ENCODE peak calls at places on chromosomes 4 and X, in nine cellular contexts. Y, F, I, J, U, B, K, N and G are unnamed samples.

GRCh38 chrX:55135171-55135570 is 46.4 kb downstream of the PAGE2 start:
- DNase-seq in I (peak), Y (no peak), N (peak), F (peak), J (no peak), K (peak), B (peak), U (peak), G (no peak)

GRCh38 chr4:184424993-184425758 is 49.2 kb downstream of the IRF2 start:
- DNase-seq in N (no peak), B (no peak), F (peak), K (no peak), I (no peak), U (no peak), J (no peak), Y (no peak), G (no peak)

GRCh38 chr4:108881190-108881589 is 118.3 kb upstream of the ETNPPL start:
- DNase-seq in N (no peak), I (peak), B (no peak), J (no peak), Y (no peak), U (no peak), K (no peak), F (no peak), G (no peak)

GRCh38 chrX:134026732-134027311 is 41.4 kb upstream of the GPC3 start:
- DNase-seq in N (peak), F (no peak), B (peak), U (peak), Y (peak), K (no peak), J (no peak), I (peak), G (no peak)

GRCh38 chr4:74097161-74097560 is 1.8 kb downstream of the CXCL2 start:
- DNase-seq in K (no peak), I (no peak), Y (no peak), B (no peak), U (no peak), J (no peak), N (no peak), F (no peak), G (no peak)

GRCh38 chr4:99361268-99361922 is 8.8 kb upstream of the ADH1C start:
- DNase-seq in K (no peak), U (no peak), Y (no peak), B (no peak), F (no peak), N (no peak), J (no peak), I (no peak), G (no peak)

GRCh38 chrX:8084023-8084422 is 87.0 kb downstream of the VCX2 start:
- DNase-seq in B (no peak), Y (no peak), K (no peak), U (no peak), F (no peak), I (peak), J (no peak), N (no peak), G (no peak)

GRCh38 chrX:83508006-83508405 is at the start of gene POU3F4:
- DNase-seq in N (no peak), J (no peak), B (no peak), I (no peak), Y (peak), F (no peak), K (peak), U (no peak), G (no peak)

GRCh38 chrX:120790118-120790517 is 85.5 kb downstream of the CT47B1 start:
- DNase-seq in F (no peak), Y (no peak), B (peak), I (peak), J (peak), U (no peak), N (peak), K (no peak), G (peak)

GRCh38 chr4:112516401-112517066 is 554 bp upstream of the NEUROG2 start:
- DNase-seq in F (peak), I (no peak), Y (peak), U (peak), J (no peak), K (no peak), B (no peak), N (peak), G (no peak)

GRCh38 chrX:78769933-78770332 is 22.4 kb downstream of the LPAR4 start:
- DNase-seq in I (no peak), U (no peak), Y (no peak), F (no peak), B (no peak), J (no peak), K (no peak), N (no peak), G (no peak)

GRCh38 chr4:168604496-168605373 is 107.9 kb downstream of the PALLD start:
- DNase-seq in N (peak), K (no peak), B (no peak), U (no peak), F (no peak), I (peak), J (no peak), Y (no peak), G (no peak)

GRCh38 chrX:139877710-139878414 is 55.0 kb downstream of the ATP11C start:
- DNase-seq in I (peak), F (no peak), N (no peak), Y (no peak), B (no peak), J (no peak), U (no peak), K (no peak), G (no peak)

GRCh38 chr4:87589531-87589930 is 18.8 kb upstream of the DSPP start:
- DNase-seq in B (no peak), I (peak), F (no peak), N (no peak), J (no peak), U (no peak), Y (no peak), K (no peak), G (no peak)

GRCh38 chr4:159926871-159927270 is 824.0 kb downstream of the RAPGEF2 start:
- DNase-seq in B (no peak), K (no peak), Y (no peak), F (no peak), I (no peak), J (no peak), N (no peak), U (no peak), G (no peak)

GRCh38 chr4:112448211-112448745 is 67.7 kb downstream of the NEUROG2 start:
- DNase-seq in F (no peak), I (peak), B (no peak), U (no peak), Y (no peak), K (no peak), J (no peak), N (peak), G (no peak)

GRCh38 chrX:120452131-120452530 is 17.0 kb downstream of the LAMP2 start:
- DNase-seq in I (peak), J (peak), K (no peak), B (no peak), Y (no peak), N (peak), F (no peak), U (no peak), G (peak)

GRCh38 chr4:158710814-158711213 is 12.4 kb downstream of the PPID start:
- DNase-seq in Y (no peak), K (no peak), N (no peak), J (no peak), F (no peak), B (no peak), U (no peak), I (peak), G (no peak)

GRCh38 chr4:175953960-175954521 is 111.6 kb upstream of the WDR17 start:
- DNase-seq in B (no peak), K (no peak), U (no peak), I (peak), N (peak), F (no peak), J (no peak), Y (no peak), G (peak)

GRCh38 chr4:13539047-13539720 is 5.1 kb downstream of the NKX3-2 start:
- DNase-seq in B (no peak), I (no peak), N (no peak), Y (no peak), J (no peak), F (no peak), U (peak), K (no peak), G (no peak)

GRCh38 chr4:173264245-173264959 is 69.8 kb downstream of the HMGB2 start:
- DNase-seq in I (peak), U (peak), Y (no peak), J (peak), K (no peak), F (peak), B (peak), N (no peak), G (peak)

GRCh38 chr4:106971586-106971985 is 64.5 kb downstream of the DKK2 start:
- DNase-seq in B (no peak), I (no peak), U (no peak), N (no peak), Y (no peak), J (no peak), F (no peak), K (no peak), G (no peak)

GRCh38 chrX:134460005-134460860 is at the start of gene HPRT1:
- DNase-seq in Y (peak), K (peak), F (peak), J (peak), I (peak), B (peak), U (peak), N (peak), G (peak)

GRCh38 chr4:54879576-54879975 is 221.8 kb downstream of the KIT start:
- DNase-seq in K (no peak), I (peak), J (no peak), Y (no peak), F (no peak), B (no peak), U (no peak), N (no peak), G (no peak)

GRCh38 chr4:48307528-48307927 is 33.8 kb upstream of the SLAIN2 start:
- DNase-seq in Y (no peak), N (no peak), K (no peak), B (no peak), U (no peak), I (no peak), J (no peak), F (no peak), G (no peak)

GRCh38 chrX:13688384-13688771 is 550 bp upstream of the RAB9A start:
- DNase-seq in N (no peak), J (no peak), I (no peak), F (no peak), B (no peak), U (no peak), K (no peak), Y (no peak), G (no peak)

GRCh38 chrX:15930585-15930984 is 76.0 kb upstream of the AP1S2 start:
- DNase-seq in F (no peak), U (no peak), B (no peak), Y (no peak), J (no peak), K (no peak), N (no peak), I (peak), G (peak)

GRCh38 chr4:87839309-87839946 is 6.7 kb downstream of the MEPE start:
- DNase-seq in J (no peak), I (peak), N (peak), B (no peak), F (peak), Y (no peak), U (no peak), K (no peak), G (peak)